ENCODE peak calls at places on chromosomes 16 and 17, in eight cellular contexts. Q is esophagus squamous epithelium, N is tibial nerve, M is endothelial cell of umbilical vein, L is transverse colon, V is K562, U is ovary, X is right lobe of liver. B is an unnamed sample.

GRCh38 chr16:57645691-57646387 is 17.4 kb downstream of the ADGRG1 start:
- DNase-seq in M (peak; percentile 81), U (peak; percentile 41), V (no peak), Q (no peak), N (no peak), X (no peak), L (no peak), B (peak; percentile 77)

GRCh38 chr17:340074-340473 is 12.5 kb downstream of the RPH3AL start:
- DNase-seq in L (no peak), V (no peak), U (no peak), M (no peak), X (peak; percentile 44), Q (no peak), N (no peak), B (no peak)

GRCh38 chr17:72440961-72441360 is 320.1 kb downstream of the SOX9 start:
- DNase-seq in M (no peak), L (no peak), V (no peak), N (no peak), X (no peak), U (no peak), Q (no peak), B (no peak)

GRCh38 chr16:6019490-6019991 is 921.9 kb upstream of the EEF2KMT start:
- DNase-seq in U (no peak), M (no peak), Q (no peak), N (no peak), L (no peak), X (no peak), V (no peak), B (peak; percentile 57)

GRCh38 chr16:74954763-74955162 is 30.2 kb downstream of the WDR59 start:
- DNase-seq in V (no peak), L (no peak), X (no peak), N (no peak), Q (no peak), M (no peak), U (no peak), B (no peak)

GRCh38 chr17:81429813-81430510 is 34.7 kb downstream of the BAHCC1 start:
- DNase-seq in U (no peak), X (no peak), V (peak; percentile 39), M (no peak), Q (no peak), L (no peak), N (no peak), B (no peak)

GRCh38 chr17:8144401-8145295 is 7.6 kb downstream of the PER1 start:
- DNase-seq in U (peak; percentile 54), M (no peak), Q (no peak), V (no peak), X (no peak), N (no peak), L (no peak), B (no peak)

GRCh38 chr16:83530293-83530692 is 277.5 kb upstream of the HSBP1 start:
- DNase-seq in U (no peak), Q (no peak), V (no peak), L (no peak), M (no peak), N (no peak), X (no peak), B (no peak)

GRCh38 chr17:62916684-62917571 is 49.1 kb upstream of the TANC2 start:
- DNase-seq in V (peak; percentile 23), U (peak; percentile 26), X (no peak), M (peak; percentile 92), N (no peak), Q (no peak), L (no peak), B (no peak)

GRCh38 chr16:75042423-75043174 is 43.8 kb downstream of the ZNRF1 start:
- DNase-seq in L (no peak), Q (no peak), M (no peak), X (no peak), N (no peak), V (no peak), U (no peak), B (no peak)

GRCh38 chr16:3610698-3611144 is 685 bp downstream of the SLX4 start:
- DNase-seq in L (no peak), Q (no peak), X (no peak), V (no peak), N (no peak), M (peak; percentile 36), U (no peak), B (no peak)

GRCh38 chr17:55969577-55969976 is 183.7 kb upstream of the ANKFN1 start:
- DNase-seq in M (no peak), N (no peak), Q (no peak), V (no peak), U (no peak), L (no peak), X (no peak), B (no peak)

GRCh38 chr16:3879887-3880564 is 487 bp downstream of the CREBBP start:
- DNase-seq in X (peak; percentile 82), L (peak; percentile 76), N (peak; percentile 55), U (peak; percentile 81), Q (no peak), M (peak; percentile 31), V (peak; percentile 81), B (peak; percentile 89)

GRCh38 chr16:28845173-28846079 is 722 bp downstream of the TUFM start:
- DNase-seq in U (no peak), Q (no peak), V (peak; percentile 39), L (peak; percentile 64), M (peak; percentile 15), N (no peak), X (no peak), B (no peak)

GRCh38 chr17:77392376-77393273 is 251.9 kb downstream of the SEC14L1 start:
- DNase-seq in L (peak; percentile 68), Q (no peak), N (no peak), V (peak; percentile 66), M (no peak), U (peak; percentile 77), X (peak; percentile 98), B (peak; percentile 62)

GRCh38 chr17:44655983-44656700 is at the start of gene MEIOC:
- DNase-seq in M (peak; percentile 19), X (no peak), U (no peak), L (no peak), Q (no peak), N (no peak), V (no peak), B (no peak)

GRCh38 chr17:5042152-5043022 is 7.2 kb upstream of the SLC52A1 start:
- DNase-seq in X (no peak), M (no peak), Q (no peak), U (no peak), L (no peak), V (peak; percentile 54), N (no peak), B (no peak)

GRCh38 chr17:50219345-50219744 is 17.9 kb upstream of the COL1A1 start:
- DNase-seq in N (no peak), U (peak; percentile 27), M (no peak), V (no peak), L (no peak), Q (no peak), X (no peak), B (no peak)

GRCh38 chr17:80847506-80848230 is 144.0 kb upstream of the CHMP6 start:
- DNase-seq in V (peak; percentile 75), M (no peak), L (peak; percentile 75), X (peak; percentile 37), U (no peak), N (no peak), Q (no peak), B (no peak)

GRCh38 chr17:3857261-3858105 is 11.4 kb upstream of the NCBP3 start:
- DNase-seq in M (no peak), Q (no peak), L (no peak), V (no peak), U (no peak), X (no peak), N (no peak), B (no peak)
- TF ChIP-seq POLR2A in M (no peak), Q (no peak), L (no peak), V (no peak), U (no peak), X (no peak), N (no peak), B (no peak)

GRCh38 chr16:87366930-87367329 is 16.6 kb downstream of the FBXO31 start:
- DNase-seq in Q (no peak), X (no peak), L (no peak), M (no peak), N (no peak), U (no peak), V (no peak), B (no peak)

GRCh38 chr16:87363771-87364476 is 19.7 kb downstream of the FBXO31 start:
- DNase-seq in N (no peak), Q (no peak), M (peak; percentile 37), X (no peak), L (peak; percentile 33), U (peak; percentile 42), V (no peak), B (peak; percentile 58)

GRCh38 chr16:87367556-87367955 is 16.0 kb downstream of the FBXO31 start:
- DNase-seq in X (no peak), V (no peak), N (no peak), Q (no peak), L (no peak), M (no peak), U (no peak), B (no peak)

GRCh38 chr16:87366288-87366687 is 17.3 kb downstream of the FBXO31 start:
- DNase-seq in M (no peak), Q (no peak), X (no peak), V (no peak), L (peak; percentile 74), N (no peak), U (no peak), B (peak; percentile 7)

GRCh38 chr16:87365021-87365713 is 18.4 kb downstream of the FBXO31 start:
- DNase-seq in X (no peak), Q (no peak), M (no peak), L (no peak), V (no peak), N (no peak), U (no peak), B (no peak)
- H3K4me1 ChIP-seq in X (peaks cover 18% of the 10 kb centered on the region), Q (peaks cover 21% of the 10 kb centered on the region), M (peaks cover 20% of the 10 kb centered on the region), L (peaks cover 61% of the 10 kb centered on the region), V (peaks cover 20% of the 10 kb centered on the region), N (peaks cover 48% of the 10 kb centered on the region), U (peaks cover 16% of the 10 kb centered on the region), B (peaks cover 51% of the 10 kb centered on the region)

GRCh38 chr17:15334266-15334665 is 7.1 kb downstream of the TEKT3 start:
- DNase-seq in V (no peak), Q (no peak), N (no peak), X (no peak), M (no peak), L (no peak), U (no peak), B (no peak)
- TF ChIP-seq POLR2A in V (no peak), Q (no peak), N (no peak), X (no peak), M (no peak), L (no peak), U (no peak), B (no peak)

GRCh38 chr17:74756891-74757290 is 8.5 kb downstream of the NHERF1 start:
- DNase-seq in V (no peak), L (no peak), X (no peak), N (no peak), M (no peak), U (no peak), Q (no peak), B (no peak)

GRCh38 chr17:74757502-74757901 is 9.1 kb downstream of the NHERF1 start:
- DNase-seq in M (no peak), L (peak; percentile 41), X (no peak), N (no peak), Q (no peak), V (no peak), U (no peak), B (peak; percentile 79)

GRCh38 chr17:74752822-74753401 is 4.5 kb downstream of the NHERF1 start:
- DNase-seq in N (no peak), Q (no peak), L (peak; percentile 37), U (no peak), X (no peak), V (no peak), M (no peak), B (no peak)

GRCh38 chr17:74754832-74755231 is 6.4 kb downstream of the NHERF1 start:
- DNase-seq in V (peak; percentile 65), U (no peak), L (no peak), Q (no peak), M (no peak), N (no peak), X (no peak), B (no peak)

GRCh38 chr17:74755533-74755932 is 7.1 kb downstream of the NHERF1 start:
- DNase-seq in N (no peak), X (no peak), Q (no peak), M (no peak), U (no peak), L (no peak), V (no peak), B (no peak)
- H3K4me1 ChIP-seq in N (peaks cover 98% of the 10 kb centered on the region), X (peaks cover 92% of the 10 kb centered on the region), Q (peaks cover 89% of the 10 kb centered on the region), M (peaks cover 7% of the 10 kb centered on the region), U (peaks cover 19% of the 10 kb centered on the region), L (peaks cover 73% of the 10 kb centered on the region), V (peaks cover 61% of the 10 kb centered on the region), B (peaks cover 89% of the 10 kb centered on the region)